ENCODE peak calls at places on chromosomes 5 and 9, in nine cellular contexts. T is Panc1, F is A549, Q is HCT116, M is DND-41, S is psoas muscle, D is pancreas, L is RWPE2, K is heart left ventricle. Z is an unnamed sample.

GRCh38 chr5:123099514-123100151 is 10.6 kb downstream of the PRDM6 start:
- ATAC-seq in T (peak; percentile 94), F (peak; percentile 96), Q (peak; percentile 91), M (no peak), S (peak; percentile 23), D (peak; percentile 82), L (peak; percentile 62), K (peak; percentile 34), Z (no peak)

GRCh38 chr5:83368835-83369234 is 102.7 kb upstream of the VCAN start:
- ATAC-seq in T (no peak), F (no peak), Q (no peak), M (no peak), S (no peak), D (no peak), L (no peak), K (peak; percentile 48), Z (peak; percentile 56)

GRCh38 chr9:110072597-110073355 is 135.2 kb downstream of the C9orf152 start:
- ATAC-seq in T (no peak), F (no peak), Q (no peak), M (no peak), S (peak; percentile 82), D (no peak), L (no peak), K (peak; percentile 54), Z (no peak)

GRCh38 chr5:93578179-93578812 is 2.7 kb downstream of the NR2F1-AS1 start:
- ATAC-seq in T (no peak), F (no peak), Q (no peak), M (no peak), S (no peak), D (no peak), L (no peak), K (no peak), Z (no peak)

GRCh38 chr5:35294976-35295375 is 64.7 kb upstream of the PRLR start:
- ATAC-seq in T (no peak), F (no peak), Q (no peak), M (no peak), S (no peak), D (peak; percentile 73), L (no peak), K (no peak), Z (no peak)

GRCh38 chr9:19748278-19749126 is 40.3 kb downstream of the SLC24A2 start:
- ATAC-seq in T (no peak), F (peak; percentile 59), Q (no peak), M (peak; percentile 81), S (no peak), D (no peak), L (peak; percentile 68), K (no peak), Z (no peak)

GRCh38 chr5:120538644-120539043 is 74.5 kb downstream of the PRR16 start:
- ATAC-seq in T (no peak), F (no peak), Q (no peak), M (no peak), S (no peak), D (no peak), L (peak; percentile 66), K (peak; percentile 61), Z (no peak)

GRCh38 chr5:102809033-102809432 is 53.9 kb downstream of the PAM start:
- ATAC-seq in T (no peak), F (no peak), Q (no peak), M (no peak), S (no peak), D (no peak), L (no peak), K (no peak), Z (peak; percentile 67)

GRCh38 chr5:43602456-43602817 is 543 bp upstream of the NNT start:
- ATAC-seq in T (peak; percentile 58), F (peak; percentile 64), Q (no peak), M (peak; percentile 36), S (peak; percentile 29), D (peak; percentile 14), L (peak; percentile 58), K (peak; percentile 46), Z (peak; percentile 66)

GRCh38 chr5:174596429-174596828 is 128.0 kb upstream of the MSX2 start:
- ATAC-seq in T (no peak), F (no peak), Q (no peak), M (no peak), S (no peak), D (no peak), L (peak; percentile 63), K (no peak), Z (no peak)

GRCh38 chr9:131289301-131290038 is at the start of gene PLPP7:
- ATAC-seq in T (peak; percentile 94), F (peak; percentile 47), Q (peak; percentile 85), M (no peak), S (peak; percentile 89), D (peak; percentile 75), L (peak; percentile 84), K (peak; percentile 94), Z (peak; percentile 95)

GRCh38 chr5:131774652-131775367 is 22.0 kb downstream of the FNIP1 start:
- ATAC-seq in T (no peak), F (no peak), Q (no peak), M (no peak), S (peak; percentile 72), D (peak; percentile 75), L (no peak), K (no peak), Z (no peak)

GRCh38 chr5:175867587-175868347 is 3.6 kb upstream of the CPLX2 start:
- ATAC-seq in T (peak; percentile 34), F (peak; percentile 55), Q (peak; percentile 92), M (peak; percentile 58), S (no peak), D (no peak), L (peak; percentile 19), K (no peak), Z (no peak)

GRCh38 chr5:142783601-142784291 is 13.6 kb downstream of the ARHGAP26 start:
- ATAC-seq in T (peak; percentile 71), F (peak; percentile 41), Q (peak; percentile 36), M (peak; percentile 79), S (no peak), D (no peak), L (no peak), K (peak; percentile 63), Z (peak; percentile 50)

GRCh38 chr5:72137826-72138409 is 30.6 kb downstream of the MAP1B start:
- ATAC-seq in T (no peak), F (no peak), Q (peak; percentile 65), M (peak; percentile 53), S (no peak), D (peak; percentile 66), L (no peak), K (no peak), Z (no peak)

GRCh38 chr5:72130342-72130741 is 23.1 kb downstream of the MAP1B start:
- ATAC-seq in T (no peak), F (no peak), Q (no peak), M (no peak), S (no peak), D (no peak), L (no peak), K (no peak), Z (no peak)

GRCh38 chr5:72133212-72133990 is 26.1 kb downstream of the MAP1B start:
- ATAC-seq in T (peak; percentile 42), F (peak; percentile 15), Q (no peak), M (no peak), S (no peak), D (no peak), L (peak; percentile 84), K (no peak), Z (no peak)

GRCh38 chr5:72129730-72130129 is 22.5 kb downstream of the MAP1B start:
- ATAC-seq in T (no peak), F (no peak), Q (no peak), M (no peak), S (no peak), D (no peak), L (no peak), K (no peak), Z (no peak)

GRCh38 chr5:72134226-72134625 is 27.0 kb downstream of the MAP1B start:
- ATAC-seq in T (no peak), F (peak; percentile 49), Q (no peak), M (no peak), S (no peak), D (no peak), L (no peak), K (no peak), Z (no peak)
- H3K4me1 ChIP-seq in T (no peaks in the 10 kb centered on the region), F (peaks cover 93% of the 10 kb centered on the region), Q (no peaks in the 10 kb centered on the region), M (no peaks in the 10 kb centered on the region), S (no peaks in the 10 kb centered on the region), D (no peaks in the 10 kb centered on the region), L (peaks cover 62% of the 10 kb centered on the region), K (peaks cover 24% of the 10 kb centered on the region), Z (peaks cover 25% of the 10 kb centered on the region)

DNA sequence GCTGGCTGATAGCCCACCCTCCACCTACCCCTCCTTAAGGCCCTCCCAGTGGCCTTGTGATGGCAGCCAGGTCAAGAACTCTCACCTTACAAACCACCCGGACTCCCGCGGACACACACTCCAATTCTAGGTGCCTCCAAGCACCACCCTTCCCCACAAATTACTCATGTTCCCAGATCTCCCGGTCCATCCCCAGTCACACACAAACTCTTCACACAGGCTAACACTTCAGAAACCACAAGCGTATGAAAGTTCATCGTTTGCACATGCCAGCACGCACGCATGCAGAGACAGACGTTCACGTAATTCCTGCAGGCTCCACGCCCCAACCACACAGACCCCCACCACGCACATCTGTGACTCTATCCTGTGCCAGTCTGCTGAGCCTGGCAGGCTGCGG is 18.0 kb downstream of the NR5A1 start:
- ATAC-seq in T (no peak), F (no peak), Q (no peak), M (no peak), S (no peak), D (no peak), L (no peak), K (no peak), Z (no peak)
- H3K4me1 ChIP-seq in T (no peaks in the 10 kb centered on the region), F (no peaks in the 10 kb centered on the region), Q (no peaks in the 10 kb centered on the region), M (no peaks in the 10 kb centered on the region), S (no peaks in the 10 kb centered on the region), D (no peaks in the 10 kb centered on the region), L (no peaks in the 10 kb centered on the region), K (no peaks in the 10 kb centered on the region), Z (no peaks in the 10 kb centered on the region)

DNA sequence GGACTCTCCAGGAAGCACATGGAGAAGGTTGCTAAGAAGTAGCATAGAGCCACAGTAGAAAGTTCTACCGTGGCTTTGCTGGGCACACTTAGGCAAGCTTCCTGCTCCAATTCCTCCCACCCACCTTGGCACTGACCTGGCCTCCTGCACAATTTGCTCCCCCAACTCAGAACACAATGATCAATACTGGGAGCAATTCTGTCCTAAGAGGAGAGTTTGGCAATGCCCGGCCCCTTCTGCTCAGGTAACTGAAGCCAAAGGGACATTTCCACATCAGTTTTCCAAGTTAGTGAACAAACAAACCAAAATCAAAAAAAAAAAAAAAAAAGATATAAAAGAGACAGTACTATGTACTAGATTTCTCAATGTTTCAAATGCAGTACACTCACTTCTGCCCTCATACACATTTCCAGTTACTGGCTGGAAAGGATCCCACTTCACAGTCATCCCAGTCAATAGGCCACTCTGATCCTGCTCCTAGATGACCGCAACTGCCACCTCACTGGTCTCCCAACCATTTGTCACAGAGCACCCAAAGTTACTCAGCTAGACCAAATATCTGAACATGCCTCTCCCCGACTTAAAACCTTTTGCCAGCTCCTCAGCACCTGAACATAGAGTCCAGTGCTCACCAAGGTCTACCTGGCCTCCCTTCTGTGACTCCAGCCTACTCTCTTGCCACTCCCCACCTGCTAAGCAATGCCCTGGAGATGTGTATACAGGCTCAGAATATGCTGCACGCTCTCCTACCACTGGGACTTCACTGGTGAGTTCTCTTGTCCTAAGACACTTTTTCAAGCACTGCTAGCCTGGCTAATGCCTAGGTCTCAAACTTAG is 21.3 kb downstream of the ABCA1 start:
- ATAC-seq in T (no peak), F (peak; percentile 55), Q (no peak), M (no peak), S (peak; percentile 40), D (no peak), L (peak; percentile 36), K (no peak), Z (peak; percentile 82)
- H3K4me1 ChIP-seq in T (no peaks in the 10 kb centered on the region), F (peaks cover 44% of the 10 kb centered on the region), Q (peaks cover 6% of the 10 kb centered on the region), M (no peaks in the 10 kb centered on the region), S (peaks cover 71% of the 10 kb centered on the region), D (no peaks in the 10 kb centered on the region), L (peaks cover 29% of the 10 kb centered on the region), K (peaks cover 62% of the 10 kb centered on the region), Z (peaks cover 95% of the 10 kb centered on the region)

GRCh38 chr9:127955294-127956015 is 17.8 kb upstream of the DPM2 start:
- ATAC-seq in T (peak; percentile 82), F (peak; percentile 92), Q (peak; percentile 93), M (peak; percentile 81), S (peak; percentile 99), D (peak; percentile 90), L (peak; percentile 91), K (peak; percentile 83), Z (peak; percentile 57)
- H3K4me1 ChIP-seq in T (peaks cover 88% of the 10 kb centered on the region), F (peaks cover 60% of the 10 kb centered on the region), Q (peaks cover 79% of the 10 kb centered on the region), M (no peaks in the 10 kb centered on the region), S (peaks cover 29% of the 10 kb centered on the region), D (peaks cover 40% of the 10 kb centered on the region), L (peaks cover 15% of the 10 kb centered on the region), K (peaks cover 38% of the 10 kb centered on the region), Z (peaks cover 37% of the 10 kb centered on the region)